ENCODE peak calls at places on chromosomes 6 and 20, in ten cellular contexts. S, G, M, H, E, V, A, Q, U and Y are unnamed samples.

GRCh38 chr20:63224272-63225081 is 8.5 kb upstream of the YTHDF1 start:
- DNase-seq in S (no peak), V (no peak), U (peak), A (peak), M (no peak), H (no peak), E (peak), G (no peak), Q (peak), Y (peak)

GRCh38 chr20:20519269-20519668 is 151.4 kb downstream of the INSM1 start:
- DNase-seq in A (no peak), U (no peak), E (no peak), S (no peak), M (peak), G (no peak), Q (peak), V (no peak), H (no peak), Y (no peak)

GRCh38 chr6:113564401-113565161 is 292.6 kb upstream of the MARCKS start:
- DNase-seq in M (peak), E (peak), V (no peak), U (peak), G (peak), Q (no peak), H (peak), A (peak), S (no peak), Y (peak)

GRCh38 chr6:107458687-107459282 is 579 bp downstream of the PDSS2 start:
- DNase-seq in S (no peak), U (peak), M (no peak), G (peak), V (no peak), E (peak), H (no peak), Q (peak), A (no peak), Y (peak)

GRCh38 chr6:163825033-163825432 is 410.5 kb downstream of the QKI start:
- DNase-seq in H (no peak), Q (peak), A (no peak), G (no peak), E (peak), U (peak), M (no peak), S (no peak), V (no peak), Y (peak)

GRCh38 chr20:18031050-18031449 is 26.7 kb downstream of the OVOL2 start:
- DNase-seq in A (no peak), V (no peak), M (no peak), S (no peak), E (no peak), G (no peak), Q (no peak), U (no peak), H (no peak), Y (no peak)

GRCh38 chr6:118187568-118188164 is 280.6 kb downstream of the SLC35F1 start:
- DNase-seq in G (no peak), Q (no peak), E (peak), V (no peak), U (peak), A (no peak), S (no peak), H (no peak), M (no peak), Y (no peak)

GRCh38 chr20:37933797-37934633 is 31.1 kb downstream of the VSTM2L start:
- DNase-seq in E (no peak), A (no peak), M (no peak), G (no peak), H (no peak), V (no peak), S (no peak), U (no peak), Q (no peak), Y (no peak)

GRCh38 chr6:130893766-130894165 is 66.6 kb downstream of the SMLR1 start:
- DNase-seq in E (no peak), Q (no peak), G (no peak), A (no peak), S (no peak), H (no peak), U (no peak), V (no peak), M (no peak), Y (no peak)

GRCh38 chr6:120871416-120872261 is 462.6 kb downstream of the TBC1D32 start:
- DNase-seq in M (no peak), V (no peak), S (no peak), U (no peak), G (peak), A (peak), E (no peak), H (no peak), Q (no peak), Y (no peak)

DNA sequence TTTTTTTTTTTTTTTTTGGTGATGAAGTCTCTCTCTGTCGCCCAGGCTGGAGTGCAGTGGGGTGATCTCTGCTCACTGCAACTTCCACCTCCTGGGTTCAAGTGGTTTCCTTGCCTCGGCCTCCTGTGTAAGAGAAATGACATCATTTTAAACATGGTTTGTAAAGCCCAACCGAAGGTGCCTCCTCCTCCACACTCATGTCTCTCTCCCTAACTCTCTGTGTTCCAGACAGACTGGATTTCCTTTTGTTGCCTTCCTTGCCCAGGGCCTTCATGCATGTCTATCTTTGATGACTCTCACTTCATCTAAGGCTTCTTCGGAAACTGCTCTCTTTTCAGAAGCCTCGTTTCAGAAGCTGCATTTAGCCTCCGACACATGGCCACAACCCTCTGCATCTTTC is 147.2 kb downstream of the CDH26 start:
- DNase-seq in Q (no peak), E (no peak), S (no peak), G (no peak), H (no peak), V (no peak), M (no peak), A (no peak), U (no peak), Y (no peak)
- H3K9ac ChIP-seq in Q (no peak), E (no peak), S (no peak), G (no peak), H (no peak), V (no peak), M (no peak), A (no peak), U (no peak), Y (no peak)

DNA sequence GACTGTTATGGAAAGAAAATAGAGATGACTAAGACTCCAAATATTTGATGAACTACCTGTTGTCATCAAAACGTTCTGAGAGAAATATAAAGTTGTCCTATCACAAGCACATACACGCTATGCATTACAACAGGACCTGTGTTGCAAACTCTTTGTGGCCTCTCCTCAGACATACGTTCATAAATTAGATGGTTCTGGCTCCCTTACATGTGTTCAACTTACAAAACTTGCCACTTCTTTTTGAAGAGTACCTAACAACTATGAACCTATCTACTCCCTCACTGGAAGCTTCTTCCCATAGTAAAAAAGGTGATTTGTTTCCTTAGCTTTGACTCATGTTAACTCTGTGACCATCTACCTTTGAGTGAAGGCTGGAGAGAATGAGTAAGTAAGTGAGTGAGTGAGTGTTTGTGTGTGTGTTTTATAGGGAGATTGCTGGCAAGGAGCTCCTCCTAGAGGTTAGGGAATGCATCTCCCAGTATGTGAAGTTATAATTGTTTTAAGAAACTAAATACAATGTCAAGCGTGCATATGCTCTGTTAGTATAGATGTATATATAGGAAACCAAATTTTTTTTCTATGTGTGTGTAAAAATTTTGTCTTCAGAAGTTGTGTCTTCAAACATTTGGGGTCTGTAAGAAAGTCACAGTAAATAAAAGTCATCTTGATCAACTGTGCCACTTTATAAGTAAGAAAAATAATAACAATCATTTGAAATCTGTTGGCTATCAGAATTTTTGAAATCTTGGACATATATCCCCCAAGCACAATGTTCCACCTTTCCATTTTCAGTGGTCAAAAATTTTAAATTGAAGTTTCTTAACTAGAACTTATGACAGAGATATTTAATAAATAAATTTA is 1211.1 kb upstream of the GJE1 start:
- DNase-seq in Q (peak), V (peak), U (peak), E (peak), G (no peak), H (peak), A (peak), M (no peak), S (peak), Y (peak)
- H3K9ac ChIP-seq in Q (no peak), V (no peak), U (no peak), E (no peak), G (no peak), H (no peak), A (no peak), M (no peak), S (no peak), Y (no peak)

DNA sequence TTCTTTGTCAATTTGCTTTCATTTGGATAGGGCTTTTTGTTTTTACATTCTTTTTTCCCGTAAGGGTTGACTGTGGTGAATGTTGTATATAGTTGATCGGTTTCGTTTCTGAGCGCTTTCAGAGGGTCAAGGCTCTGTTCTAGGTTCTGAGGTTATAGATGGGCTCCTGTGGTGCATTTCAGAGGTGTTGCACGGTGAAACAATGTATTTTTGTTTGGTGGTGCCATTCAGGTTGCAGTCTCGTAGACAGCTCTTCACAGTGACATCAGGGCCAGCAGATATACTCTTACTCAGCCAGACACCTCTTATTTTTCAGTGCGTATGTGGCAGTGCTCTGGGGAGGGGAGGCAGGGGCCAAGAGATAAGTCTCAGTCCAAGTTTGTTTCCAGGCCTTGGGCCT is 72.1 kb downstream of the SNAP91 start:
- DNase-seq in A (no peak), E (no peak), G (no peak), S (no peak), U (no peak), M (no peak), H (no peak), V (no peak), Q (no peak), Y (no peak)
- H3K9ac ChIP-seq in A (no peak), E (no peak), G (no peak), S (no peak), U (no peak), M (no peak), H (no peak), V (no peak), Q (no peak), Y (no peak)

GRCh38 chr6:158853072-158853871 is 34.1 kb upstream of the EZR start:
- DNase-seq in E (peak), G (peak), M (peak), U (peak), H (peak), S (peak), Q (peak), V (peak), A (no peak), Y (peak)
- H3K9ac ChIP-seq in E (no peak), G (peak), M (peak), U (peak), H (peak), S (peak), Q (peak), V (peak), A (peak), Y (no peak)

DNA sequence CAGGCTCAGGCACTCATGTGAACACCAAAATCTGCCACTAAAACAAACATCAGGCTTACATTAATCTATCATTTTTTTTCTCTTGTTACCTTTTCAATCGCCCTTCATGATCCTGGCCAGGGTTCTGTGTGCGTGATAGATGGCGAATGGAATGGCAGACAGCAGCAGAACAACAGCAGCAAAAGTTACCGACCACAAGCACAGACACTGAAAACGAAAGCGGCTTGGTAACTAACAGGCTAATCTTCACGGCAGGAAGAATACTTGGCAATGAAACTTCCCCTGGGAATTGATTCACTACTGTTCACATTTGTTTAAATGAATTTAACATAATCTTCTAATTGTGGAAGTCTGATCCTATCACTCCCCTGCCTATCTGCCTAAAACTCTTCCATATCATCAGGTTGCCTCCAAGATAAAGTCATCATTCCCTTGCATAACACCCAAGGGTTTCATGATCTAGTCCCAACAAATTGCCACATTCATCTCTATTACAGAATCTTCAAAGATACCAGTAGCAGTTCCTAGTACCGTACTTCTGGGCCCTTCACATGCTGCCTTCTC is 28.7 kb downstream of the PTPRK start:
- DNase-seq in E (peak), H (no peak), A (no peak), U (no peak), M (peak), Q (peak), S (no peak), G (no peak), V (no peak), Y (peak)
- H3K9ac ChIP-seq in E (peak), H (no peak), A (peak), U (no peak), M (peak), Q (peak), S (peak), G (peak), V (peak), Y (peak)

DNA sequence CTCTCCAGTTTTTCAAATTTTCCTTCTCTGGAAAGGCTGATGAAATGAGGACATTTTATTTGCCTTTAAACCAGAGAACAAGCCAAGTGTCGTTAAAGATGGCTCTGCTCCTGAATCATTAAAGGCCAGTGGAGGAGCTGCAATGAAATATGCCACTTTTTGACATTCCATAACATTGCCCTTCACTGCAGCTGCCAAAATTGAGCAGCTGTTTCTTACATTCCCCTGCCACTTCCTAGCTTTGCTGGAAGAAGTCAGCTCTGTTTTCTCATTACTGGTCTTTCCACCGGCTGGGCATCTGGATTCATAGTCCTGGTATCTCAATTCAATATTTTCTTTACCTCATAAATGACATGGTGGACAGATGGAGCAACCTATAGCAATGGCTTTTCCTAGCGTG is 45.5 kb upstream of the NRN1 start:
- DNase-seq in M (no peak), U (no peak), S (no peak), Q (no peak), E (no peak), H (no peak), V (no peak), G (no peak), A (no peak), Y (no peak)
- H3K9ac ChIP-seq in M (no peak), U (no peak), S (no peak), Q (no peak), E (no peak), H (no peak), V (no peak), G (no peak), A (no peak), Y (no peak)

GRCh38 chr6:1081566-1081965 is 230.3 kb upstream of the FOXQ1 start:
- DNase-seq in H (no peak), V (no peak), U (peak), A (no peak), S (no peak), E (peak), Q (no peak), M (no peak), G (no peak), Y (peak)
- H3K9ac ChIP-seq in H (no peak), V (no peak), U (peak), A (no peak), S (no peak), E (no peak), Q (no peak), M (no peak), G (no peak), Y (no peak)

GRCh38 chr6:138594042-138594636 is 94.8 kb upstream of the NHSL1 start:
- DNase-seq in A (no peak), V (no peak), S (no peak), Q (no peak), H (no peak), G (no peak), E (no peak), M (no peak), U (no peak), Y (no peak)
- H3K9ac ChIP-seq in A (no peak), V (peak), S (peak), Q (peak), H (no peak), G (no peak), E (peak), M (no peak), U (peak), Y (peak)

GRCh38 chr20:32297439-32297838 is 20.0 kb downstream of the KIF3B start:
- DNase-seq in Q (no peak), S (no peak), V (no peak), E (no peak), M (no peak), H (no peak), U (no peak), A (no peak), G (no peak), Y (no peak)
- H3K9ac ChIP-seq in Q (no peak), S (no peak), V (no peak), E (no peak), M (no peak), H (no peak), U (no peak), A (no peak), G (no peak), Y (no peak)